ENCODE peak calls at places on chromosome 18, in seven cellular contexts. X is HepG2, A is stomach, O is A549, C is ovary, Y is SK-N-SH, L is tibial nerve. V is an unnamed sample.

GRCh38 chr18:34929336-34929780 is 111.9 kb upstream of the MAPRE2 start:
- DNase-seq in O (peak), A (no peak), L (no peak), Y (no peak), C (no peak), X (peak), V (no peak)

GRCh38 chr18:36756262-36756661 is 72.5 kb downstream of the TPGS2 start:
- DNase-seq in A (no peak), X (no peak), C (no peak), L (no peak), Y (no peak), O (no peak), V (no peak)

GRCh38 chr18:24112874-24113615 is 25.8 kb upstream of the CABYR start:
- DNase-seq in Y (no peak), C (no peak), O (peak), L (no peak), X (peak), A (no peak), V (no peak)

GRCh38 chr18:48064978-48065600 is 134.6 kb upstream of the SMAD2 start:
- DNase-seq in X (no peak), L (no peak), O (no peak), Y (no peak), C (peak), A (no peak), V (no peak)

GRCh38 chr18:27860701-27861107 is 316.2 kb downstream of the CDH2 start:
- DNase-seq in Y (no peak), O (no peak), L (no peak), X (peak), C (no peak), A (no peak), V (no peak)

GRCh38 chr18:36534154-36534688 is 236.7 kb downstream of the FHOD3 start:
- DNase-seq in A (no peak), X (no peak), C (no peak), L (no peak), O (no peak), Y (no peak), V (no peak)

GRCh38 chr18:63430526-63430925 is 8.2 kb upstream of the VPS4B start:
- DNase-seq in X (no peak), C (no peak), A (no peak), L (no peak), Y (no peak), O (no peak), V (no peak)

GRCh38 chr18:24262097-24262496 is 123.2 kb downstream of the CABYR start:
- DNase-seq in Y (no peak), O (no peak), C (no peak), L (no peak), A (no peak), X (no peak), V (no peak)

GRCh38 chr18:35672897-35673296 is 91.4 kb downstream of the GALNT1 start:
- DNase-seq in Y (no peak), L (no peak), X (no peak), C (no peak), O (no peak), A (no peak), V (no peak)

GRCh38 chr18:50696929-50697328 is 122.9 kb downstream of the MRO start:
- DNase-seq in X (no peak), C (no peak), L (no peak), O (no peak), A (no peak), Y (no peak), V (no peak)

GRCh38 chr18:37450434-37451133 is 115.0 kb downstream of the CELF4 start:
- DNase-seq in L (no peak), X (no peak), A (no peak), C (peak), Y (peak), O (no peak), V (peak)

GRCh38 chr18:2656237-2657042 is 914 bp downstream of the SMCHD1 start:
- DNase-seq in L (no peak), O (peak), X (peak), Y (peak), C (peak), A (peak), V (peak)

GRCh38 chr18:31688601-31689000 is 4.2 kb upstream of the B4GALT6 start:
- DNase-seq in C (no peak), A (no peak), X (no peak), L (no peak), O (no peak), Y (no peak), V (no peak)

GRCh38 chr18:33307520-33307919 is 133.0 kb downstream of the CCDC178 start:
- DNase-seq in A (no peak), C (no peak), L (no peak), X (no peak), Y (no peak), O (no peak), V (no peak)

GRCh38 chr18:3966985-3967856 is 487.9 kb downstream of the DLGAP1 start:
- DNase-seq in C (no peak), X (no peak), A (no peak), Y (no peak), L (no peak), O (peak), V (no peak)

GRCh38 chr18:79849328-79850207 is 51.8 kb downstream of the KCNG2 start:
- DNase-seq in O (no peak), L (no peak), Y (no peak), A (no peak), C (no peak), X (no peak), V (no peak)

GRCh38 chr18:11497585-11497984 is 111.8 kb upstream of the SLC35G4 start:
- DNase-seq in C (no peak), L (no peak), Y (no peak), O (no peak), X (peak), A (no peak), V (no peak)

GRCh38 chr18:9823805-9824473 is 61.8 kb upstream of the TXNDC2 start:
- DNase-seq in C (no peak), X (no peak), O (no peak), Y (no peak), L (no peak), A (no peak), V (peak)

GRCh38 chr18:8299054-8299708 is 310.1 kb upstream of the RAB12 start:
- DNase-seq in L (no peak), C (no peak), X (peak), Y (no peak), A (no peak), O (no peak), V (no peak)

GRCh38 chr18:27704721-27705361 is 472.1 kb downstream of the CDH2 start:
- DNase-seq in A (no peak), X (no peak), C (no peak), L (no peak), Y (no peak), O (no peak), V (no peak)

GRCh38 chr18:54712758-54713157 is 115.5 kb upstream of the RAB27B start:
- DNase-seq in O (no peak), Y (no peak), C (no peak), X (no peak), L (no peak), A (no peak), V (no peak)

GRCh38 chr18:27184115-27185024 is 738 bp downstream of the CHST9 start:
- DNase-seq in A (no peak), Y (peak), C (no peak), X (no peak), O (no peak), L (no peak), V (no peak)

GRCh38 chr18:79576686-79577351 is 102.8 kb upstream of the CTDP1 start:
- DNase-seq in L (peak), O (no peak), Y (no peak), C (peak), A (peak), X (no peak), V (peak)

GRCh38 chr18:28689591-28689990 is 512.7 kb upstream of the CDH2 start:
- DNase-seq in A (no peak), L (no peak), Y (no peak), X (no peak), C (no peak), O (no peak), V (no peak)

GRCh38 chr18:58541137-58541788 is 87.6 kb downstream of the ALPK2 start:
- DNase-seq in O (peak), L (no peak), X (no peak), Y (no peak), A (no peak), C (no peak), V (no peak)
- TF ChIP-seq CTCF in O (peak), L (no peak), X (peak), Y (peak), A (no peak), C (no peak), V (no peak)

DNA sequence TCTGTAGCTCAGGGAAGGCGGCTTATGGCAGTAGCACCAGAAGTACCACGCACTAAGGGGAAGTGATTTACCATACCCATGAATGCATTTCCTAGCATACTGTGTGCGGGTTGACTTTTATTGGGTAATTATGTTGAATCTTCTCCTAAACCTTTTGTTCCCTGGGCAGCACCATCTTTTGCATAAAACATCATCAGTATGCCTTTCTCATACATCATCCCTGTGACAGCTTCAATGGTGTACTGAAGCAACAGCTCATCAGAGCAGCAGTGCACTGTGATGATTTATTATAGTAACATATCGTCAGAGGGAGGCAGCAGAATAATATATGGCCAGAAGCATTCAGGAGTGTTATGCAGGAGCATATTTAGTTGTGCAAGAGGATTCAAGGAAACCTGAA is 204.9 kb downstream of the CDH7 start:
- DNase-seq in A (no peak), L (no peak), X (no peak), Y (no peak), O (no peak), C (no peak), V (no peak)
- TF ChIP-seq EP300 in A (no peak), L (no peak), X (no peak), Y (no peak), O (no peak), C (no peak), V (no peak)

DNA sequence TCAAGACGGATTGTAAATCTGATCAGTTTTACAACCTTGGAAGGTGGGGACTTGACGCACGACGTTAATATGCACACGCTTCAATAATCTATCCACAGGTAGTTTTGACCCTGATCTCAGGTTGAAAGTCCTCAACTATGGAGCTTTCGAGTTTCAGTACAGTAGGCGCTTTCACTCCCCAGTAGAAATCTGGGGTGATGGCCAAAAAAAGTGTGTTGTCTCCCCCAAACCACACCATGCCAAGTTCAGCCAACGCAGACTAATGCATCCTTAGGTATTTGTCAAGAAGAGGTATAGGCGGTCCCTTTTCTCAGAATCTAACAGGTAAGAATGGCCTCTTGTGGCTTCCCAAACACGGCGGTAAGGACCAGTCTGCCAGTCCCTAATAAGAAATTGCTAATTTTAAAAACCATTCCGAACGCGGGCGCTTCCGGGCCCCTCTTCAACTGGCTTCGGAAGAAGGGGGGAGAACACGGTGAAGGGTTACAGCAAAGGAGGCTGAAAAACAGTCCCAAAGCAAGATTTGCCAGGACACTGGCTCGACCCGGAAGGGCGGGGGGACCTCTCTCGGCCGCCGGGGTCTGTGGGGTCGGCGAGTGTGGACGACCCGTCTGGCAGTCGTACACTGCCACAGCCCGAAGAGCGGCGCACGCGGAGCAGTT is 661 bp downstream of the FAM210A start:
- DNase-seq in A (no peak), Y (no peak), X (peak), C (no peak), O (peak), L (no peak), V (no peak)
- TF ChIP-seq CTCF in A (no peak), Y (no peak), X (no peak), C (no peak), O (no peak), L (no peak), V (no peak)

GRCh38 chr18:78531637-78532036 is 448.0 kb upstream of the SALL3 start:
- DNase-seq in L (no peak), Y (no peak), X (no peak), A (no peak), O (no peak), C (no peak), V (no peak)
- TF ChIP-seq EP300 in L (no peak), Y (no peak), X (no peak), A (no peak), O (no peak), C (no peak), V (no peak)

GRCh38 chr18:29879763-29880162 is 1162.8 kb downstream of the DSC3 start:
- DNase-seq in A (no peak), O (no peak), L (no peak), X (no peak), C (no peak), Y (no peak), V (no peak)
- TF ChIP-seq CTCF in A (no peak), O (no peak), L (no peak), X (peak), C (no peak), Y (no peak), V (no peak)

GRCh38 chr18:808502-808901 is 3.5 kb downstream of the YES1 start:
- DNase-seq in A (no peak), O (no peak), X (no peak), C (no peak), Y (no peak), L (no peak), V (no peak)

GRCh38 chr18:808086-808485 is 4.0 kb downstream of the YES1 start:
- DNase-seq in A (no peak), X (no peak), Y (no peak), C (no peak), L (no peak), O (no peak), V (no peak)

GRCh38 chr18:811192-812122 is 585 bp downstream of the YES1 start:
- DNase-seq in L (no peak), O (no peak), X (no peak), A (peak), C (peak), Y (no peak), V (peak)

GRCh38 chr18:812123-812672 is at the start of gene YES1:
- DNase-seq in Y (peak), X (peak), L (peak), C (peak), O (peak), A (peak), V (peak)

DNA sequence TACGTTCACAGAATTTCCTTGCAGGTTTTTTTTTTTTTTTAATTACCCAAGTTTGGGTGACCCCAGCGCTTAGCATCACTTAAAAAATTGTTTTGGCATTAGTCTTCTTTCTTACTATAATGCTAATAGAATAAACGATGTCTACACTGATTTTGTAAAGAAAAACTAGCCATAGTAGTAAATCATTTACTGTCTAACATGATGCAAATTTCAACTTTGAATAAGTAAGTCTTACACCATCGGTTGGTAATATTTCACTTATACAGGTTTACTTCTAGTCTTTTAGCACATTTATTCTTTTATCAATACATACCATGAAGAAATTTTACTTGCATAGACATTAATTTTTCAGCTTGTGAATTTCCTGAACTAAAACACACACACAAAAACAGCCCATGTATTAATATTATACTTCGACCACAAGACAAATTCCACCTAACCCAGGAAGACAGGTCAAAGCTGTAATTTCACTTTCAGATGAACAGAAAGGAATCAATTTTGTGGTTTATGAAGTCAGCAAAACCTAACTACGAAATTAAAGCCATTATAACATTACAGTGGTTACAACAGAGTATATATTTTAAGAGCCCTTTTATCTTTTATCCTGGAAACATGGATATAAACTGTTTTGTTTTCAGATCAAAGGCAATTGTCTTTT is 1.9 kb downstream of the YES1 start:
- DNase-seq in C (no peak), X (no peak), O (no peak), A (no peak), L (no peak), Y (no peak), V (no peak)
- TF ChIP-seq EP300 in C (no peak), X (no peak), O (no peak), A (no peak), L (no peak), Y (no peak), V (no peak)

V was measured in sigmoid colon.